ENCODE peak calls at places on chromosomes 11 and 22, in four cellular contexts. D, A, U and F are unnamed samples. For H3K27me3, the result is how much of the 10 kb centered on the place peaks cover.

GRCh38 chr11:40517122-40517521 is 942.3 kb downstream of the LRRC4C start:
- DNase-seq in A (no peak), U (no peak), D (no peak), F (no peak)

GRCh38 chr11:75376175-75376574 is 23.1 kb upstream of the RPS3 start:
- DNase-seq in D (no peak), A (no peak), U (no peak), F (no peak)

GRCh38 chr11:106276859-106277436 is 199.5 kb downstream of the AASDHPPT start:
- DNase-seq in A (no peak), U (no peak), D (no peak), F (no peak)

GRCh38 chr22:25564979-25565677 is 653 bp downstream of the GRK3 start:
- DNase-seq in A (no peak), D (no peak), U (peak), F (peak)

GRCh38 chr11:1207451-1208360 is 15.2 kb upstream of the MUC5B start:
- DNase-seq in A (no peak), D (peak), U (peak), F (peak)

GRCh38 chr11:118612378-118612777 is 5.0 kb downstream of the PHLDB1 start:
- DNase-seq in D (no peak), U (peak), A (peak), F (no peak)

GRCh38 chr22:46055176-46055850 is 78.4 kb upstream of the WNT7B start:
- DNase-seq in D (peak), A (no peak), U (peak), F (no peak)

GRCh38 chr11:35243774-35244173 is 104.8 kb downstream of the CD44 start:
- DNase-seq in A (no peak), D (no peak), U (no peak), F (no peak)

GRCh38 chr11:119776031-119776636 is 47.1 kb upstream of the NECTIN1 start:
- DNase-seq in U (no peak), D (no peak), A (no peak), F (no peak)

GRCh38 chr11:69635804-69636511 is 5.0 kb upstream of the CCND1 start:
- DNase-seq in D (no peak), A (no peak), U (no peak), F (no peak)
- H3K4me3 ChIP-seq in D (peak), A (no peak), U (no peak), F (no peak)

DNA sequence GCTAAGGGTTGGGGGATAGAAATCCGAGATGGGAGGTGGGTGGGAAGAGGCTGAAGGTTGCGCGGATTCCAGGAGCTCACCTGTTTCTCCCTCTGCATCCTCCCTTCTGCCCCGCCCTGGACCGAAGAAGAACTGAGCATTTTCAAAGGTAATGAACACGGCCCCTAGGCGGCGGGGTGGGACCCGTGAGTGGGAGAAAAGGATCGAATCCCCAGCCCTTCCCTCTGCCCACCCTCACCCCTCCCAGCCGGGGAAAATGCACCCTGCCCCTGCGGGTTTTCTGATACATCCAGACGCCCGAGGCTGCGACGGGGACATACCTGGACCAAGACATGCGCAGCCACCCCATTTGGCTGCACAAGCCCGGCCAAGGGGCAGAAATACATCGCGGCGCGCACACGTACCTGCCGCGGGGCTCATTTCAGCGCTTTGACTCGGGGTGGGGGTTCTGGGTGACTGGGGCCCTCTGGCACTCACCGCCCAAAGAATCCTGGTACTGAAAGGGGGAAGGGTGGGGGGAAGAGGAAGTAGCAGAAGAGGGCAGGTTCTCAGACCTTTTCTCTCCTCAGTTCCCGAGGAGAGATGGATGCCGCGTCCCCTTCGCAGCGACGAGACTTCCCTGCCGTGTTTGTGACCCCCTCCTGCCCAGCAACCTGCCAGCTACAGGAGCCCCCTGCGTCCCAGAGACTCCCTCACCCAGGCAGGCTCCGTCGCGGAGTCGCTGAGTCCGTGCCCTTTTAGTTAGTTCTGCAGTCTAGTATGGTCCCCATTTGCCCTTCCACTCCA is 6.0 kb downstream of the VSIG2 start:
- DNase-seq in D (no peak), A (no peak), U (no peak), F (no peak)
- H3K27me3 ChIP-seq in D (under half), A (half or more), U (under half), F (under half)

GRCh38 chr11:18789942-18790341 is 1.7 kb downstream of the PTPN5 start:
- DNase-seq in U (no peak), D (peak), A (no peak), F (no peak)

GRCh38 chr11:18792827-18793226 is 1.2 kb upstream of the PTPN5 start:
- DNase-seq in U (no peak), A (no peak), D (no peak), F (no peak)

GRCh38 chr11:18792066-18792591 is 531 bp upstream of the PTPN5 start:
- DNase-seq in U (no peak), D (peak), A (no peak), F (no peak)

GRCh38 chr11:18791175-18792065 is at the start of gene PTPN5:
- DNase-seq in A (no peak), D (peak), U (no peak), F (no peak)

GRCh38 chr11:18790820-18791174 is 801 bp downstream of the PTPN5 start:
- DNase-seq in D (no peak), U (no peak), A (no peak), F (no peak)
- H3K4me3 ChIP-seq in D (no peak), U (no peak), A (peak), F (no peak)

DNA sequence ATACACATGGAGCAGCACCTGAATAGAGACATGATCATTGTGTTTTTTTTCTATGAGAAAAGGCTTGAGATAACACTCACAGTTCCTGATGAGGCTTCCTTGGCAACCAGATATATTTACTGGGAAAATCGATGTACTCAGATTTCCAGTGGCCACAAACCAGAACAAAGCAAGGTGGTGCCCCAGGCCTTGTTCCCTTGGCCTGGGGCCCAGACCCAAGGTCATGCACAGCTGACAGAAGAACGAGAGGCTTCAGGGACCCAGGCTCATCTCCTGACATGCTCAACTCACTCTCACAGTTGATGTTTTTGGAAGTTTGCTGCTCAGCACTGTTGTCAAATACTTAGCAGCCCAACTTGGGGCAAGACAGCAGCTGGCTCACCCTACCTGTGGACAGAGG is 281.8 kb downstream of the NTM start:
- DNase-seq in U (no peak), D (no peak), A (no peak), F (no peak)
- H3K27me3 ChIP-seq in U (under half), D (under half), A (under half), F (under half)

GRCh38 chr11:130516175-130516867 is 67.9 kb downstream of the ADAMTS15 start:
- DNase-seq in D (no peak), A (no peak), U (no peak), F (no peak)
- H3K4me3 ChIP-seq in D (no peak), A (no peak), U (no peak), F (no peak)

DNA sequence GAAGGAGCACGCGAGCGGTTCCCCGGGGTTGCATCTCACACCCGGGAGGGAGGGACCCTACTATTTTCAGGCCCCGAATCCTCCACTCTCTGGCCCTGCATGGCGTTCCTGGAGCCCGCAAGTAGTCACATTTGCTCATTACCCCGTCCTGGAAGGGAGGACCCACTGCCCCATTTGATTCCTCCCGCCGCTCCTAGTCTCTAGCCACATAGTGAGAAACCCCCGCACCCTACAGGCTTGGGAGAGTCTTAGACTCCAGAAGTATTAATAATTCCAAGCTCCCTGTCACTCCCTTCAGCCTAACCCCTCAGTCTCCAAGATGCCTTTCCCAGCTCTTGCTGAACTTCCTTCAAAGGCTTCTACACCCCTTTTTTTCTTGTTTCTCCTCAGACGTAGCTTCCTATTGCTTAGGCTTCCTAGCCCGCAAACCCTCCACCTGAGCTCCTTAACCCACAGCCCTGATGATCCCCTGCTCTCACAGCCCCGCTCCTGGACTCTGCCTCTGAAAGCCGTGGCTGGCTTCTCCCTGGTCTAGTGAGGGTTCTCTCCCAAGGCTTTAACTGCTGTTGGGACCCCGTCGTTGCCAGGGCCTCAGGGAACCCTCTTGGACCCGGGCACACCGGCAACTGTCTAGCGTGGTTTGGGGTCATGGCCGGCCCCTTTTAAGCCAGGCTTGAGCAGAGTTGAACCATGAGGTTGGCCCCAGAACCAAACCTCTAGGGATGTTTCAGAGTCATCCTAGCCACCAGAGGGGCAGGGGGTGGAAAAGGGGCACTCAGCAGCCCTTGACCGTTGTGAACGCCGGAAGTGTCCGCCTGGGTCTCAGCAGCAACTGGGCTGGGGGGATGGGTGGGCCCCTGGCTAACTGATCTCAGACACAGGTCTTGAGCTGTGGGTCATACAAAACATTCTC is 862 bp downstream of the GGA1 start:
- DNase-seq in D (peak), U (no peak), A (no peak), F (no peak)
- H3K27me3 ChIP-seq in D (under half), U (under half), A (under half), F (under half)

DNA sequence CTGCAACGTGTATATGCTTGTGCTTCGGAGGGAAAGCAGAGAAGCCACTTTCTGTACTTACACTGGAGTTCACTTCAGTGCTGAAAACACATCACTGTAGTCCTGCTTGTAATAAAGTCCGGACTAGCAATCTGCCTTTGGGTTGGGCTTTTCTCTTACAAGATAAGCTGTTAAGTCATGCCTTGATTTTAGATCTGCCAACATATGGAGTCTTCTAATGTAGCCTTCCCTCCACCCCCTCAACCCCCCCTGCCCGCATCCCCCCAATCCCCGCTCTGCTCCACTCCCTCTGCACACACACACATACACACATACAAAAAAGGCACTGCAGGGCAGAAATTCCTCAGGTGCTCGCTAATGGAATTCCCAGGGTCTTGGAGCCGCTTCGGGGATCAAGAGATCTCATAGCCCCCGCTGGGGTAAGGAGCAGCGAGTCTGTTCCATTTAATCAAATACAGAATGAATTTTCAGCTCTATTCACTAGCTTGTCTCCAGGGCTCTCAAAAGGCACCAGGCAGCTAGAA is 3.4 kb downstream of the CDON start:
- DNase-seq in A (no peak), U (no peak), D (no peak), F (no peak)
- H3K4me3 ChIP-seq in A (no peak), U (no peak), D (no peak), F (no peak)

DNA sequence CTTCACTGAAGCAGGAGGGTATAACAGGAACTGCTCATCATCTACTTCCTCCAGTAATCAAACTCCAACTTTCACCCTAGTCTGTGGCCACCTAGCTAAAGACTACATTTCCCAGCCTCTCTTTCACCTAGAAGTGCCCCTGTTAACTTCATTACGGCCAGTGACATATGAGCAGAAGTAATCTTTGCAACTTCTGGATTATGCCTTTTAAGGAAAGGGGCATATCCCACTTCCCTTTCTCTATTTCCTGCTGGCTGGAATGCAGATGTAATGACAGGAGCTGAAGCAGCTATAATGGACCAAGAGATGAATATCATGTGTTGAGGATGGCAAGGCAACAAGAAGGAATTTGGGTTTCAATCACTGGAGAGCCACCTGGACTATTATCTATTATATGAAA is 7.6 kb upstream of the VPS37C start:
- DNase-seq in A (no peak), D (no peak), U (no peak), F (no peak)
- H3K27me3 ChIP-seq in A (under half), D (under half), U (under half), F (under half)

DNA sequence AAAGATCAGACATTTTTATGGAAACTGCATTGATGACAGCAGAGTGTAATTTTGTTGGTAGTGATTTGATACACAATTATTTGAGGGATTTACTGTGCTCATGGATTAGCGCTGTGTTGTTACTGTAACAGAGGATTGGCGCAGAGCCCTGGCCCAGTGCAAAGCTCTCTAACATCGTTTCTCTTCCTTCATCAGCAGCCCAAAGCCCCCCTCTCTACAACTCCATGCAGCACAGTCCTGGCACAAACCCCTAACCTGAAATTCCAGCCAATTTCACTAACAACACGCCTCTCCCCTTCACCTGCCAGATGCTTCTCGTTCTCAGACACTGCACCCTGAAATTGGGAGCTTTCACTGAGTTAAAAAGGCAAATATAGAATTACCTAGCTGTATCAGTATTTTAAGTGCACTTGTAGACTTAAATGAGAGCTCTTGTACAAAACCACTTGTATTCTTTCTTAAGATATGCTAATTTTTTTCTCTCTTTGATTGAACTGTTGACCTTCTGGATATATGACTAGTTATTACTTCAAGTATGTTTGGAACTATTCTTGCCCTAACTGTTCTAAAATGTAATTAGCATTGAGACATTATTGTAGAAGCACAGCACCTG is 16.3 kb downstream of the GRAP2 start:
- DNase-seq in D (no peak), A (no peak), U (no peak), F (no peak)
- H3K4me3 ChIP-seq in D (no peak), A (no peak), U (no peak), F (no peak)

DNA sequence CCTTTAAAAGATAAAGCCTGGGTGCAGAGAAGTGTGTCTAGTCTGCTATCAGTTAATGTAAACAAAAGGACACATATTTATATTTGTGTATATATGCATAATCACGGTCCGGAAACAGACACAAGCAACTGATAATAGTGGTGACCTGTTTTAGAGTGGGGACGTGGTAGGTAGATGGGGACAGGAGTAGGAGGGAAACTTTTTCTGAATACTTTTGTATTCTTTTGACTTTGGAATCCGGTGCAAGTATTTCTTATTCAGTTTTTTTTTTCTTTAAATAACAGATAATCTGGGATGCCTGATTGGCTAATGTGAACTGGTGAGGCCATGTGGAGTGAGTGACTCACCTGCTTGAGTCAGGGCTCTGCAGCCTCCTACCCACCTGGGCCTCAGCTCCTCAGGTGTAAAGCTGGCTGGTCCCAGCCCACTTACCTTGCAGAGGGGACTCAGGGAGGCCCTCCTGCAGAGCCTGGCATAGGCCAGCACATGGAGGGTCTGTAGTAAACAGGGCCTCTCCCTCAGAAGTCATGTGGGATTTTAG is 15.3 kb downstream of the MICAL2 start:
- DNase-seq in D (no peak), U (no peak), A (no peak), F (no peak)
- H3K27me3 ChIP-seq in D (under half), U (under half), A (under half), F (under half)